ENCODE peak calls at places on chromosomes 1 and 21, in eight cellular contexts. I is hepatocyte, H is HFFc6, O is epithelial cell of esophagus, Q is PC-9, Y is glutamatergic neuron, T is endodermal cell, J is spleen. Z is an unnamed sample.

GRCh38 chr1:41645062-41645461 is 160.6 kb upstream of the EDN2 start:
- DNase-seq in I (no peak), T (peak), J (no peak), O (no peak), Q (no peak), Y (no peak), H (no peak), Z (no peak)

GRCh38 chr1:210783925-210784324 is 350.0 kb downstream of the KCNH1 start:
- DNase-seq in J (no peak), I (no peak), H (no peak), Q (no peak), T (no peak), Y (no peak), O (no peak), Z (no peak)

GRCh38 chr1:78691995-78692747 is 42.5 kb downstream of the IFI44 start:
- DNase-seq in O (peak), Y (no peak), J (no peak), Q (no peak), I (no peak), H (peak), T (no peak), Z (no peak)

GRCh38 chr1:183407961-183408360 is 10.2 kb downstream of the NMNAT2 start:
- DNase-seq in O (no peak), H (no peak), I (no peak), T (no peak), Y (no peak), J (no peak), Q (no peak), Z (no peak)

GRCh38 chr1:115300087-115300856 is 37.8 kb downstream of the NGF start:
- DNase-seq in T (peak), J (no peak), H (peak), O (peak), I (peak), Y (no peak), Q (peak), Z (no peak)

GRCh38 chr1:235013512-235013911 is 115.1 kb downstream of the TOMM20 start:
- DNase-seq in O (no peak), T (no peak), H (no peak), J (no peak), Y (no peak), I (no peak), Q (no peak), Z (no peak)

GRCh38 chr1:117821782-117822447 is 107.5 kb downstream of the GDAP2 start:
- DNase-seq in Q (peak), O (peak), I (peak), H (peak), J (no peak), T (no peak), Y (no peak), Z (no peak)

GRCh38 chr1:8107897-8108296 is 81.8 kb upstream of the ERRFI1 start:
- DNase-seq in H (no peak), Q (no peak), O (no peak), T (no peak), Y (no peak), J (no peak), I (no peak), Z (no peak)

GRCh38 chr1:229092377-229093257 is 178.3 kb upstream of the RAB4A start:
- DNase-seq in Y (no peak), Q (no peak), J (no peak), O (no peak), T (peak), H (no peak), I (no peak), Z (no peak)

GRCh38 chr1:204172404-204173049 is 6.4 kb upstream of the REN start:
- DNase-seq in I (no peak), O (no peak), T (no peak), H (no peak), Q (no peak), Y (no peak), J (no peak), Z (no peak)

GRCh38 chr1:236509647-236510401 is 14.0 kb upstream of the LGALS8 start:
- DNase-seq in J (no peak), Y (no peak), Q (no peak), T (no peak), I (peak), O (no peak), H (no peak), Z (no peak)

GRCh38 chr1:31420716-31421115 is 7.7 kb downstream of the SERINC2 start:
- DNase-seq in Y (no peak), Q (no peak), J (no peak), T (no peak), O (no peak), H (no peak), I (no peak), Z (no peak)

GRCh38 chr1:188355082-188355481 is 1526.3 kb downstream of the PLA2G4A start:
- DNase-seq in I (no peak), T (no peak), Q (no peak), O (no peak), Y (no peak), H (no peak), J (no peak), Z (no peak)

GRCh38 chr1:37509181-37509580 is 5.4 kb downstream of the MEAF6 start:
- DNase-seq in H (peak), Y (no peak), I (no peak), J (no peak), Q (no peak), O (peak), T (no peak), Z (no peak)

GRCh38 chr21:44539031-44539430 is 964 bp downstream of the KRTAP10-1 start:
- DNase-seq in I (no peak), O (no peak), Y (no peak), H (no peak), T (no peak), Q (no peak), J (peak), Z (no peak)

DNA sequence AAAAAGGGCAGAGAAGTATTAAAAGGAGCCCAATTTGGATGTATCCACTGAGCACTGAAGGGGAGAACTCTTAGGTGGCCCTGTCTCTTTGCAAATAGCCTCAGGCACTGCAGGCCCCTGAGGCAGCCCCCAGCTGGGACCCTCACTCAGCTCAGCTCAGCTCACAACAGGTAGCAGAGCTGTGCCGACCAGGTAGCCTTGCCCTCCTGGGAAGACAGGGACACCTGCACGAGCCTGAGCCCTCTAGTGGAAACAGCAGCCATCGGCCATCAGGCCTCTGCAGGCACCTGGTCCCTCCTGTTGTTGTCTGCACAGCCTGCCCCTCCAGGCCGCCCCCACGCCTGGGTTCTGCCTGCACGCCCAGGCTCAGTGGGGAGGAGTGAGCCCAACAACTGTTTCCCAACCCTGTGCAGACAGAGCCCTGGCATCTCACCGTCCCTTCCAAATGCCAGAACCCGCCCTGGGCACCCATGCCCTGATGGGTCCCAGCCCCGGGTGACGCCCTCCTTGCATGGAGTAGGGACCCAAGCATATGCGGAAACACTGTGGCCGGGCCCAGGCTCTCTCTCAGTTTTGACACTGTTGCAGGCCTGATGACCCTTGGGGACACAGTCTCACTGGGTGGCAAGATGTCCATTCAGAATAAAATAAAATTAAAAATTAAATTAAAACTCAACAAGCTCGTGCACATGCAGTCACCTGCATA is 60.0 kb upstream of the AJAP1 start:
- DNase-seq in Y (no peak), T (peak), H (no peak), I (peak), Q (no peak), J (no peak), O (no peak), Z (no peak)
- TF ChIP-seq CTCF in Y (no peak), T (peak), H (no peak), I (peak), Q (no peak), J (no peak), O (no peak), Z (no peak)

DNA sequence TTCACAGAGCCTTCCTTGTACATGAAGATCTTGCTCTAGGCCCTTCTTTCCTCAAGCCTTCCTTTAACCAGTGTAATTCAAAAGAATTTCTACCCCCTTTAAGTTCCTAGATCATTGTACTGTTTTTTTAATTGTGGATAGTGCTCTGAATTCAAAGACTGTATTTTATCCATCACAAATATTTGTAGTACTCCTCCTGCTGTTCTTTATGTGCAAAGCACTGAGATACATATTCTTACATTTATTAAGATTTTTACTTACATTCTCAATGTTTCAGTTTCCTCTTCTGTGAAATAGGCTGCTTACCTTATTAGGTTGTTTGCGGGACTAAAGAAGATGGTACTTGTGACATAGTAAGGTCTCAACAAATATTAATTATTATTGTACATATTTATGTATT is 168.8 kb upstream of the PDE4B start:
- DNase-seq in Y (no peak), O (no peak), J (no peak), H (no peak), Q (no peak), T (no peak), I (no peak), Z (no peak)
- TF ChIP-seq CTCF in Y (no peak), O (no peak), J (no peak), H (peak), Q (no peak), T (no peak), I (peak), Z (no peak)

GRCh38 chr1:17998889-17999288 is 108.7 kb upstream of the IGSF21 start:
- DNase-seq in Q (no peak), O (no peak), Y (no peak), T (peak), I (no peak), J (no peak), H (no peak), Z (no peak)
- TF ChIP-seq CTCF in Q (peak), O (no peak), Y (no peak), T (peak), I (no peak), J (no peak), H (peak), Z (peak)

GRCh38 chr1:63148825-63149645 is 173.3 kb upstream of the FOXD3 start:
- DNase-seq in Q (peak), H (no peak), J (no peak), T (peak), Y (peak), O (peak), I (peak), Z (peak)
- TF ChIP-seq CTCF in Q (peak), H (peak), J (peak), T (peak), Y (peak), O (peak), I (peak), Z (peak)

DNA sequence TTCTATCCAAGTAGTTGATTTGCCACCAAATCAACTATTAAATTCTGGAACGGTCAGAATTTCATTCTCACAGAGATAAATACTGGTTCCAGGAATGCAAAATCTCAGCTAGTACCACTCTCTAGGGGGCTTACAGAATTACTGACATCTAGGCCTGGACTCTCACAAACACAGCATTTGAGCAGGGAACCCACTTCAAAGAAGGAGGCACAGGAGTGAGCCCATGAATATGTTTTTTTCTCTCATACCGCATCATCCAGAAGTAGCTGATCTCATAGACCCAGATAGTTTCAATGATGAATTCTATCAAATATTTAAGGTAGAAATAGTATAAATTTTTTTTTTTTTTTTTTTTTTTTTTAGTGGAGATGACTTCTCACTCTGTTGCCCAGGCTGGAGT is 32.1 kb downstream of the S1PR1 start:
- DNase-seq in T (no peak), Y (no peak), H (no peak), O (no peak), I (no peak), Q (no peak), J (no peak), Z (no peak)
- TF ChIP-seq CTCF in T (no peak), Y (no peak), H (no peak), O (no peak), I (no peak), Q (no peak), J (no peak), Z (no peak)